ENCODE peak calls at places on chromosomes 12 and 14, in six cellular contexts. K, L, H, G, W and Y are unnamed samples.

GRCh38 chr14:92607702-92608429 is 94.3 kb downstream of the RIN3 start:
- DNase-seq in K (no peak), L (no peak), H (peak), G (no peak), W (no peak), Y (no peak)

GRCh38 chr12:55955800-55956508 is 9.9 kb downstream of the PMEL start:
- DNase-seq in K (peak), L (no peak), H (peak), G (peak), W (no peak), Y (no peak)

GRCh38 chr14:33512201-33512600 is 438.7 kb downstream of the EGLN3 start:
- DNase-seq in K (no peak), L (no peak), H (peak), G (no peak), W (no peak), Y (no peak)

GRCh38 chr14:71686677-71687076 is 245.6 kb upstream of the RGS6 start:
- DNase-seq in K (no peak), L (no peak), H (peak), G (no peak), W (no peak), Y (no peak)

GRCh38 chr12:1913377-1914115 is 4.9 kb downstream of the CACNA2D4 start:
- DNase-seq in K (no peak), L (peak), H (no peak), G (peak), W (no peak), Y (peak)

GRCh38 chr14:53333809-53334208 is 180.7 kb upstream of the DDHD1 start:
- DNase-seq in K (no peak), L (no peak), H (no peak), G (no peak), W (peak), Y (no peak)

GRCh38 chr12:117365072-117365616 is 3.7 kb upstream of the NOS1 start:
- DNase-seq in K (no peak), L (no peak), H (no peak), G (no peak), W (no peak), Y (no peak)

GRCh38 chr12:5715076-5715475 is 230.0 kb downstream of the ANO2 start:
- DNase-seq in K (no peak), L (no peak), H (no peak), G (no peak), W (no peak), Y (no peak)

GRCh38 chr12:92419201-92419600 is 273.6 kb upstream of the BTG1 start:
- DNase-seq in K (no peak), L (no peak), H (no peak), G (no peak), W (no peak), Y (no peak)

GRCh38 chr14:20413785-20414117 is 450 bp upstream of the TEP1 start:
- DNase-seq in K (no peak), L (no peak), H (no peak), G (no peak), W (peak), Y (no peak)

GRCh38 chr12:107229827-107230226 is 136.5 kb upstream of the CRY1 start:
- DNase-seq in K (no peak), L (no peak), H (no peak), G (no peak), W (no peak), Y (no peak)

GRCh38 chr12:118743896-118744700 is 237.2 kb upstream of the SRRM4 start:
- DNase-seq in K (no peak), L (no peak), H (no peak), G (no peak), W (no peak), Y (no peak)

GRCh38 chr14:104580961-104581360 is 1.4 kb downstream of the C14orf180 start:
- DNase-seq in K (no peak), L (no peak), H (peak), G (peak), W (no peak), Y (no peak)

GRCh38 chr12:27253347-27253746 is 9.3 kb downstream of the STK38L start:
- DNase-seq in K (no peak), L (no peak), H (no peak), G (no peak), W (no peak), Y (no peak)

DNA sequence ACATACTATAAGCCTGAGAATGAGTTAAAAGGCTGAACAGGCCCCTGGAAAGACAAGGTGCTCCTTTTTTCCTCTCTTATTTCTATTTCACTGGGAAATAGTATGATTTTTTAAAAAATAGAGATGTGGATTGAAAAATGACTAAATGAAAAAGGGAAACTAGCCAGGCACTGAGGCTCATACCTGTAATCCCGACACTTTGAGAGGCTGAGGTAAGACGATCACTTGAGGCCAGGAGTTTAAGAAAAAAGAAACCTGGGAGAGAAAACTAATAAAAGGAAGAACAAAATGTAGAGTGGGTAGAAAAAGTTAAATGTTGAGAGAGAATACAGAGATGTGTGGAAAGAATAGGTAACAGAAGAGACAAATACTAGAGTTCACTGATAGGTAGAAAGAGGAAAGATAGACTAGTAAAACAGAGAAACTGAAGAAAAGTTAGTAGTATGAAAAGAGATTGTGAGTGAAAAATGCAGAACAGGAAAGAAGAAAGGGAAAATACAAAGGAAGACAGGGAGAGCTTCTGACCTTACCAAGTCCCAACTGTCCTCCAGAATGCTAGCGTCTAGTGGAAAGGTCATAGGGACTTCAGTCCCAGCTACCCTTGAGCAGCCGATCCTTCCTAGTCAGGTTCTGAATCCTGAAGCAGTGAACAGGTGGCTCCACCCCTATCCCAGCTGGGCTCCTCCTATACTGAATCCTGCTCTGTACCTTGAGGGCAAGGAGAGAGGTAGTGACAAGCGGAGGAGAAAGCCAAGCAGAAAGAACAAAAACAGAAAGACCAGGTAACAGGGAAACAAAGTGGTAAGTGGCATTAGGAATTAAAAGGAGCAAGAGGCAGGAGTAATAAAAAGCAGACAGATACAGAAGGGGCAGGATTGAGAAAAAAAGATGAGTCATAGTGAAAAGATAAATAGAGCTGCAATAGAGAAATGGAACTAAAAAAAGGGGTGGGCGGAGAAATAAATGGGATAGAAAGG is 7.3 kb downstream of the TMEM116 start:
- DNase-seq in K (peak), L (peak), H (no peak), G (peak), W (peak), Y (no peak)
- H3K27ac ChIP-seq in K (peak), L (peak), H (no peak), G (peak), W (no peak), Y (no peak)

GRCh38 chr14:64929003-64929337 is 13.6 kb downstream of the GPX2 start:
- DNase-seq in K (no peak), L (no peak), H (no peak), G (no peak), W (no peak), Y (no peak)
- H3K27ac ChIP-seq in K (no peak), L (peak), H (no peak), G (no peak), W (no peak), Y (no peak)

GRCh38 chr12:132904718-132905328 is 17.4 kb upstream of the CHFR start:
- DNase-seq in K (no peak), L (peak), H (no peak), G (peak), W (peak), Y (no peak)

GRCh38 chr12:132908145-132909029 is 21.0 kb upstream of the CHFR start:
- DNase-seq in K (peak), L (peak), H (peak), G (peak), W (peak), Y (peak)

GRCh38 chr12:132907216-132907615 is 19.8 kb upstream of the CHFR start:
- DNase-seq in K (no peak), L (no peak), H (no peak), G (no peak), W (no peak), Y (no peak)

DNA sequence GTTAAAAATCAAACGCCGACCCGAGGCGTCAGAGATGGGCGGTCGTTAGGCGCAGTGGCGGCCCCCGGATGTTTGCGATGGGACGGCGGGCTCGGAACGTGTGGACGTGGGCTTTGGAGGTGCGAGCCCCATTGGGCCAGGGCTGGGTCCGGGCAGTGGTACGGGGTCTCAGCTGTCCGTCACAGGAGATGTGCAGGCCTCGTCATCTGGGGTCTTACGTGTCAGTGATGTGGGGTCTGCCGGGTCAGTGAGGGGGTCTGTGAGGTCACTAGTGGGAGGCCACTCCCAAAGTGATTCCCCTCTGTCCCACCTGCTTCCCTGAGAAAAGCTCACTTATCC is 21.6 kb upstream of the CHFR start:
- DNase-seq in K (no peak), L (no peak), H (no peak), G (no peak), W (no peak), Y (no peak)
- H3K27ac ChIP-seq in K (no peak), L (peak), H (peak), G (peak), W (peak), Y (peak)

DNA sequence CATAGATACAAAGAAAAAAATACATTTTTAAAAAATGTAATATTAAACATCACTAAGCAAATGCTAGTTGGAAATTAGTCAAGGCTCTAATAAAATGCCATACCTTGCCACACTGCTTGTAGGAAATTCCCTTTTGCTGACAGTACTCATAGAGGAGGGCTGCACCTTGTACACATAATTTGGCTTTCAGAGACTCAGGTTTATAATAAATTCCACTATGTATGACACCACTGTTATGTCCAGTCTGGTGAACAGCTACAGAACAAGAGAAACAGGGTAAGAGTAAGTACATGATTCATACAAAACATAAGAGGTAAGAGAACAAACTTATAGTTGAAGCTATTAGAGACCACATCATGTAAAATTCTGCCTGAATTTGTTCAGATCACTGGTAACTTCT is 10.1 kb downstream of the L2HGDH start:
- DNase-seq in K (no peak), L (no peak), H (no peak), G (no peak), W (no peak), Y (no peak)
- H3K27ac ChIP-seq in K (no peak), L (no peak), H (no peak), G (no peak), W (no peak), Y (no peak)